ENCODE peak calls at places on chromosomes 11 and 22, in seven cellular contexts. K is lower leg skin, D is NCI-H774, S is RPMI7951, E is kidney tubule cell, T is aorta, C is left cardiac atrium. A is an unnamed sample.

GRCh38 chr22:41541484-41541883 is 2.8 kb downstream of the POLR3H start:
- DNase-seq in K (no peak), D (no peak), S (no peak), E (no peak), T (no peak), C (no peak), A (no peak)

GRCh38 chr22:46936378-46936916 is 174.0 kb downstream of the TBC1D22A start:
- DNase-seq in K (peak), D (no peak), S (peak), E (peak), T (no peak), C (no peak), A (no peak)

GRCh38 chr11:72224587-72225410 is at the start of gene INPPL1:
- DNase-seq in K (peak), D (no peak), S (peak), E (peak), T (peak), C (peak), A (no peak)

GRCh38 chr11:18088371-18088770 is 17.5 kb downstream of the SAAL1 start:
- DNase-seq in K (no peak), D (no peak), S (no peak), E (no peak), T (no peak), C (no peak), A (no peak)

GRCh38 chr22:23144432-23144831 is 845 bp upstream of the RAB36 start:
- DNase-seq in K (no peak), D (no peak), S (no peak), E (no peak), T (no peak), C (no peak), A (no peak)

GRCh38 chr11:134407321-134407828 is 4.7 kb downstream of the B3GAT1 start:
- DNase-seq in K (no peak), D (no peak), S (no peak), E (no peak), T (no peak), C (no peak), A (no peak)

GRCh38 chr11:109109150-109109549 is 312.8 kb upstream of the C11orf87 start:
- DNase-seq in K (no peak), D (no peak), S (no peak), E (no peak), T (no peak), C (no peak), A (no peak)

GRCh38 chr11:12053606-12054361 is 45.4 kb upstream of the DKK3 start:
- DNase-seq in K (peak), D (no peak), S (no peak), E (no peak), T (no peak), C (no peak), A (no peak)

GRCh38 chr22:38655532-38656255 is 498 bp downstream of the FAM227A start:
- DNase-seq in K (no peak), D (no peak), S (no peak), E (peak), T (no peak), C (no peak), A (no peak)

GRCh38 chr22:30013201-30013600 is 67.1 kb upstream of the HORMAD2 start:
- DNase-seq in K (no peak), D (no peak), S (no peak), E (no peak), T (no peak), C (no peak), A (no peak)

GRCh38 chr11:112852141-112852853 is 108.9 kb upstream of the NCAM1 start:
- DNase-seq in K (no peak), D (no peak), S (peak), E (peak), T (no peak), C (no peak), A (no peak)

GRCh38 chr22:43554259-43554636 is 142.4 kb downstream of the MPPED1 start:
- DNase-seq in K (no peak), D (no peak), S (no peak), E (no peak), T (no peak), C (no peak), A (no peak)

GRCh38 chr11:115447273-115447864 is 56.8 kb downstream of the CADM1 start:
- DNase-seq in K (no peak), D (no peak), S (no peak), E (no peak), T (no peak), C (no peak), A (no peak)

GRCh38 chr22:47176573-47177333 is 414.3 kb downstream of the TBC1D22A start:
- DNase-seq in K (peak), D (no peak), S (no peak), E (no peak), T (peak), C (no peak), A (no peak)

GRCh38 chr11:8814209-8814922 is 96.6 kb upstream of the AKIP1 start:
- DNase-seq in K (no peak), D (no peak), S (peak), E (peak), T (no peak), C (no peak), A (peak)

GRCh38 chr11:133903056-133903455 is 53.7 kb downstream of the IGSF9B start:
- DNase-seq in K (peak), D (no peak), S (no peak), E (no peak), T (peak), C (no peak), A (no peak)

GRCh38 chr11:13238879-13239514 is 38.6 kb upstream of the BMAL1 start:
- DNase-seq in K (no peak), D (peak), S (peak), E (peak), T (peak), C (peak), A (no peak)

GRCh38 chr11:13297917-13298356 is 20.3 kb downstream of the BMAL1 start:
- DNase-seq in K (no peak), D (no peak), S (peak), E (no peak), T (no peak), C (no peak), A (no peak)

GRCh38 chr11:839875-840617 is 2.3 kb downstream of the POLR2L start:
- DNase-seq in K (no peak), D (no peak), S (no peak), E (peak), T (no peak), C (no peak), A (no peak)

GRCh38 chr22:20777420-20778177 is 3.7 kb downstream of the SERPIND1 start:
- DNase-seq in K (no peak), D (no peak), S (peak), E (peak), T (no peak), C (peak), A (peak)

GRCh38 chr22:36929621-36930020 is 16.2 kb downstream of the CSF2RB start:
- DNase-seq in K (peak), D (no peak), S (no peak), E (no peak), T (no peak), C (no peak), A (no peak)

GRCh38 chr11:62269654-62270278 is at the start of gene SCGB2A2:
- DNase-seq in K (no peak), D (no peak), S (no peak), E (peak), T (no peak), C (peak), A (no peak)

GRCh38 chr11:14350716-14351238 is 8.2 kb downstream of the RRAS2 start:
- DNase-seq in K (no peak), D (no peak), S (no peak), E (no peak), T (no peak), C (no peak), A (no peak)

GRCh38 chr22:37442537-37442936 is 15.3 kb upstream of the ELFN2 start:
- DNase-seq in K (no peak), D (no peak), S (peak), E (peak), T (peak), C (no peak), A (no peak)

GRCh38 chr11:37788141-37788877 is 1190.3 kb upstream of the RAG2 start:
- DNase-seq in K (no peak), D (no peak), S (peak), E (peak), T (no peak), C (no peak), A (no peak)

GRCh38 chr11:72965672-72966071 is 151.5 kb downstream of the ATG16L2 start:
- DNase-seq in K (no peak), D (no peak), S (no peak), E (no peak), T (no peak), C (no peak), A (no peak)

GRCh38 chr11:133636686-133637085 is 104.4 kb upstream of the OPCML start:
- DNase-seq in K (peak), D (no peak), S (no peak), E (no peak), T (no peak), C (no peak), A (no peak)

GRCh38 chr11:1087279-1087960 is 12.7 kb downstream of the MUC2 start:
- DNase-seq in K (no peak), D (no peak), S (no peak), E (no peak), T (no peak), C (peak), A (no peak)

GRCh38 chr11:95098826-95099225 is 9.2 kb downstream of the ENDOD1 start:
- DNase-seq in K (no peak), D (no peak), S (no peak), E (no peak), T (no peak), C (no peak), A (no peak)

GRCh38 chr11:12552677-12553076 is 121.5 kb upstream of the TEAD1 start:
- DNase-seq in K (no peak), D (no peak), S (no peak), E (no peak), T (peak), C (no peak), A (no peak)

GRCh38 chr11:105553015-105553414 is 56.9 kb upstream of the GRIA4 start:
- DNase-seq in K (no peak), D (no peak), S (peak), E (peak), T (no peak), C (no peak), A (no peak)

GRCh38 chr11:69080361-69080973 is 31.7 kb downstream of the TPCN2 start:
- DNase-seq in K (no peak), D (no peak), S (peak), E (peak), T (no peak), C (no peak), A (no peak)